ENCODE peak calls at places on chromosomes 12 and 14, in five cellular contexts. B is A673, N is mesendoderm, X is psoas muscle, T is lung. V is an unnamed sample. For H3K4me1 and H3K36me3, the result is how much of the 10 kb centered on the place peaks cover.

GRCh38 chr14:86852530-86852929 is 1140.5 kb downstream of the GALC start:
- DNase-seq in X (no peak), T (no peak), B (no peak), N (no peak), V (no peak)

GRCh38 chr14:38567728-38568127 is 311.8 kb upstream of the CLEC14A start:
- DNase-seq in B (no peak), X (no peak), N (no peak), T (no peak), V (no peak)

GRCh38 chr14:70731447-70732239 is 77.7 kb downstream of the MAP3K9 start:
- DNase-seq in X (no peak), T (no peak), N (no peak), B (no peak), V (no peak)

GRCh38 chr14:94542111-94542810 is 19.0 kb upstream of the SERPINA4 start:
- DNase-seq in T (no peak), X (no peak), N (no peak), B (no peak), V (no peak)

GRCh38 chr12:13980548-13981295 is 680 bp downstream of the GRIN2B start:
- DNase-seq in T (no peak), B (no peak), X (no peak), N (peak), V (no peak)

GRCh38 chr12:56086096-56086495 is 6.1 kb downstream of the ERBB3 start:
- DNase-seq in X (no peak), B (no peak), T (peak), N (peak), V (no peak)

GRCh38 chr12:56374726-56375597 is 12.3 kb upstream of the APOF start:
- DNase-seq in X (no peak), N (no peak), T (no peak), B (no peak), V (no peak)

GRCh38 chr14:59787045-59787674 is 83.4 kb downstream of the RTN1 start:
- DNase-seq in T (no peak), B (no peak), X (no peak), N (peak), V (no peak)

GRCh38 chr12:116525418-116526001 is 33.7 kb upstream of the MAP1LC3B2 start:
- DNase-seq in T (peak), B (peak), X (peak), N (peak), V (no peak)

GRCh38 chr12:42759622-42760273 is 170.2 kb upstream of the PRICKLE1 start:
- DNase-seq in N (no peak), B (no peak), X (peak), T (peak), V (no peak)

GRCh38 chr14:93915070-93915705 is 12.0 kb upstream of the FAM181A start:
- DNase-seq in N (no peak), X (peak), B (no peak), T (no peak), V (no peak)

GRCh38 chr12:57894577-57895292 is 46.6 kb upstream of the ATP23 start:
- DNase-seq in X (no peak), N (no peak), B (no peak), T (no peak), V (no peak)

GRCh38 chr14:92385561-92385960 is 62.6 kb downstream of the SLC24A4 start:
- DNase-seq in T (no peak), N (no peak), X (no peak), B (no peak), V (no peak)

GRCh38 chr14:55329999-55330710 is 58.9 kb downstream of the FBXO34 start:
- DNase-seq in T (no peak), N (no peak), X (no peak), B (no peak), V (no peak)

GRCh38 chr12:11707535-11707934 is 58.1 kb downstream of the ETV6 start:
- DNase-seq in N (no peak), B (no peak), X (no peak), T (no peak), V (no peak)

GRCh38 chr12:17802657-17803641 is 287.0 kb downstream of the RERGL start:
- DNase-seq in T (no peak), B (no peak), X (no peak), N (peak), V (peak)

GRCh38 chr12:132926417-132926833 is 29.7 kb downstream of the ZNF605 start:
- DNase-seq in T (no peak), B (no peak), N (peak), X (no peak), V (no peak)

GRCh38 chr12:60529723-60530122 is 933.9 kb downstream of the SLC16A7 start:
- DNase-seq in B (no peak), X (no peak), T (no peak), N (no peak), V (no peak)

GRCh38 chr12:43669373-43669772 is 89.2 kb downstream of the PUS7L start:
- DNase-seq in B (no peak), T (no peak), X (no peak), N (peak), V (no peak)

GRCh38 chr14:36773136-36773540 is 111.5 kb downstream of the PAX9 start:
- DNase-seq in B (peak), N (peak), X (no peak), T (no peak), V (no peak)

GRCh38 chr12:72790273-72790672 is 518.1 kb downstream of the TRHDE start:
- DNase-seq in N (peak), B (no peak), X (no peak), T (no peak), V (no peak)

GRCh38 chr12:49031573-49032161 is 13.1 kb upstream of the PRKAG1 start:
- DNase-seq in X (peak), T (no peak), B (no peak), N (no peak), V (no peak)

GRCh38 chr14:58133739-58134138 is 18.3 kb downstream of the ARMH4 start:
- DNase-seq in T (no peak), N (peak), X (no peak), B (no peak), V (no peak)

GRCh38 chr12:2168808-2169207 is 116.0 kb downstream of the CACNA1C start:
- DNase-seq in X (no peak), N (no peak), T (no peak), B (no peak), V (no peak)

GRCh38 chr14:100604709-100605108 is 17.5 kb upstream of the BEGAIN start:
- DNase-seq in N (no peak), X (no peak), T (no peak), B (no peak), V (no peak)

GRCh38 chr12:53659011-53659551 is 16.8 kb downstream of the ATP5MC2 start:
- DNase-seq in B (no peak), T (peak), N (peak), X (no peak), V (no peak)

GRCh38 chr14:19823178-19823577 is 19.6 kb downstream of the OR4N2 start:
- DNase-seq in B (no peak), X (no peak), T (no peak), N (no peak), V (no peak)

GRCh38 chr14:57383125-57383524 is 7.3 kb upstream of the NAA30 start:
- DNase-seq in N (peak), X (no peak), T (no peak), B (no peak), V (no peak)

GRCh38 chr12:21502164-21502496 is 541 bp downstream of the GOLT1B start:
- DNase-seq in X (no peak), B (peak), T (no peak), N (no peak), V (no peak)

DNA sequence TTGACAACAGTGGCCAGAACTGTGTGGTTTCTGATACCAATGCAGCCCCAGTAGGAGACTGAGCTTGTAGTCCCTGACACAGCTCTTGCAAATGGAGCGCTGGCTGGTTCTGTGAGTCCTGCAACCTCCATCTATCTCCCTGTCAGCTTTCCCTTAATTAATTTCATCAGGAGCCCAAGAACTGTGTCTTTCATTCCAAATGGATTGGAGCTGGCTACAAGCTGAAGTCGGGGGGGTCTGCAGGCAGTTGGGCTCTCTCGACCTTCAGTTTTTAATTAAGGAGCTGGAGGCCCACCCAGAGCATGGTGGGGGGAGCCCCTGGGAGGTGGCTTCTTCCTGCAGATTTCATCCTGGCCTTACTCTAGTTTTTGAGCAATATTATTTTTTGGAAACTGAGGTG is 160.6 kb downstream of the ADGRD1 start:
- DNase-seq in T (no peak), B (no peak), X (no peak), N (no peak), V (no peak)
- H3K4me1 ChIP-seq in T (under half), B (under half), X (under half), N (under half), V (under half)

DNA sequence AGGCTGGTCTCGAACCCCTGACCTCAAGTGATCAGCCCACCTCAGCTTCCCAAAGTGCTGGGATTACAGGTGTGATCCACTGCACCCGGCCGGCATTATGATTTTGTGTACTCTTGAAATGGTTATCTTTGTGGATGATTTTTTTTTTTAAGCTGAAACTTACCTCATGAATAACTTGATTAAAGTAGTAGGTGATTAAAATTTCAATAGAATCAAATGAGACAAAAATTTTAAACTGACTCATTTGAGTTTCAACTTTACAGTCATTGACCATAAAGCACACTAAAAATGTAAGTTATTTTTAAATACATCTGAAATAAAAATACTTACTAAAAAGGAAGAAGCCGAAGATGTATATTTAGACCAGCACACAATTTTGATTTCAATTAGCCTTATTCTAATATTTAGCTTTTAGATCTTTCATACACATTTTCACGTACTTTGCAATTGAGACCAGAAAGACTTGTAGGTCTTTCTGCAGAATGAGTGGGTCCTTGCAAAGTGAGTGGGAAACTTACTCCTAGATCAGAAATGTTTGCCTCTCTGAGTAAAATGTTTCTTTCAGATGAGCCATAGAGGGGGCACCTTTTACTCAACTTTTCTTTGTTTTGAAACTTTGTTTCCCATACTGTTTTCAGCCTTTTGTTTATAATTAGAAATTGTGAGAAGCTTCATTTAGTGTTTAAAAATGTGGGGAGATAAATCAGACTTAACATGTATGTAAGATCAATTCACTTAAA is 34.2 kb downstream of the TMPO start:
- DNase-seq in N (no peak), B (no peak), T (no peak), X (no peak), V (no peak)
- H3K36me3 ChIP-seq in N (under half), B (half or more), T (under half), X (under half), V (under half)

GRCh38 chr12:9646794-9647622 is 22.5 kb upstream of the CLEC2D start:
- DNase-seq in B (peak), N (peak), T (no peak), X (no peak), V (no peak)
- H3K4me1 ChIP-seq in B (under half), N (under half), T (under half), X (under half), V (under half)

GRCh38 chr12:124401563-124402180 is 106.8 kb downstream of the RFLNA start:
- DNase-seq in X (no peak), T (no peak), N (no peak), B (no peak), V (no peak)
- H3K36me3 ChIP-seq in X (under half), T (under half), N (under half), B (under half), V (under half)

GRCh38 chr12:51210690-51211395 is 7.0 kb downstream of the POU6F1 start:
- DNase-seq in X (no peak), T (no peak), N (no peak), B (no peak), V (no peak)
- H3K4me1 ChIP-seq in X (under half), T (under half), N (under half), B (under half), V (under half)

DNA sequence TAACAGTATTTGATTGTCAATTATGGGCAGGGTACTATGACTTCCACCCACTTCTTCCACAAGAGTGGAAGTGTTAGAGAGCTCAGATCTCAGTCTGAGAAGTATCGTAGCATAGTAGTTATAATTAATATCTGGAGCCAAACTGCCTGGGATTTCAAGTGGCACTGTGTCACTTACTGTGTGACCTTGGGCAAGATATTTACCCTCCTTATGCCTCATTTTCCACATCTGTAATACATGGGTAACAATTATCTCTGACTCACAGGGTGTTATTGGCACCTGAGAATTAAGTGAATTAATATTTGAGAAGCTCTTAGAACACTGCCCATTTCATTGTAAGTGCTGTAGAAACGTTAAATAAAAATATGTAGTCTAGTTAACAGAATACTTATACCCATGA is 11.5 kb downstream of the RAB21 start:
- DNase-seq in T (no peak), N (no peak), B (no peak), X (no peak), V (no peak)
- H3K36me3 ChIP-seq in T (under half), N (under half), B (under half), X (under half), V (under half)

GRCh38 chr12:24797901-24798300 is 151.0 kb downstream of the BCAT1 start:
- DNase-seq in B (peak), T (no peak), N (no peak), X (no peak), V (no peak)
- H3K4me1 ChIP-seq in B (under half), T (under half), N (under half), X (under half), V (under half)

DNA sequence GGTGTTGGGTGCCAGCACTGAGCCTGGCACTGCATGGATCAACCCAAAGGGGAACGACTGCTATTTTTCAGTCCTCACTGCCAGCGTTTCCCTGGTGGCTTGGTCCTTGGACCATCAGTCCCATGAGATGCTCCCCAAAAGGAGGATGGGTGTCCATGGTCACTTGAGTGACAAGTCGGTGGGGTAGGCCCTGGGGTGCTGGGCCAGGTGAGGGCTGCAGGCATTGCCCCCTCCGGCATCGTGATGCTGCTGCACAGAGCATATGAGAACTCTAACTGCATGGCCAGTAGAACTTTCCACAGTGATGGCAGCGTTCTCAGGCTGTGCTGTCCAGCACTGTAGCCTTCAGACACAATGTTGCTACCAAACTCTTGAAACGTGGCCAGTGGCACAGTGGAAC is 16.2 kb downstream of the SETD1B start:
- DNase-seq in X (no peak), T (no peak), B (no peak), N (no peak), V (no peak)
- H3K36me3 ChIP-seq in X (under half), T (half or more), B (half or more), N (under half), V (under half)

DNA sequence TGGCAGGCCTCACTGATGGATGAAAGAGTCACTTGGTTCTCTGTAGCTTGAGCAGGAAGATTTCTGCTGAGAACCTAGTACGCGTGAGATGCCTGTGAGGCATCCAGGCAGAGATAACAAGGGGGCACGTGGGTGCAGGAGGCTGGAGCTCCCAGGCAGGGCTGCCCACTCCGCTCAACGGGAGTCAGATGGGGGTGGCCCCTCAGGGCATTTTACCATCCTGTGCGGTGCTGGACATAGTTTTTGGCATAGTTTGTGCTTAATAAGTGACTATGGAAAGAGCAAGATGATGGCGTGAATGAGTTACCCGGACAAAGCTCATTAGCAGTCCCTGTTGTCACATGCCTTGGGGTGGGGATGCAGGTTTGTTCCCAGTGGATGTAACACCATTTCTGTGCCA is 182.8 kb downstream of the TSPAN9 start:
- DNase-seq in T (no peak), B (no peak), N (no peak), X (no peak), V (no peak)
- H3K4me1 ChIP-seq in T (under half), B (under half), N (under half), X (under half), V (under half)